ENCODE peak calls at places on chromosomes 12 and 14, in seven cellular contexts. P is right lobe of liver, G is right atrium auricular region, C is OCI-LY7, Y is WERI-Rb-1, T is colonic mucosa, I is fibroblast of the aortic adventitia. O is an unnamed sample.

GRCh38 chr12:53996188-53996885 is 3.6 kb upstream of the HOXC9 start:
- DNase-seq in P (no peak), G (no peak), C (no peak), Y (no peak), T (no peak), I (no peak), O (no peak)

GRCh38 chr12:102454808-102455760 is 25.3 kb downstream of the IGF1 start:
- DNase-seq in P (peak), G (peak), C (no peak), Y (no peak), T (no peak), I (peak), O (no peak)

GRCh38 chr12:64720884-64721283 is 38.3 kb downstream of the GNS start:
- DNase-seq in P (no peak), G (no peak), C (no peak), Y (peak), T (no peak), I (no peak), O (no peak)

GRCh38 chr12:46386360-46386867 is 13.8 kb upstream of the SLC38A2 start:
- DNase-seq in P (no peak), G (no peak), C (no peak), Y (no peak), T (no peak), I (peak), O (no peak)

GRCh38 chr14:73251516-73252215 is 14.4 kb downstream of the PAPLN start:
- DNase-seq in P (peak), G (no peak), C (no peak), Y (no peak), T (no peak), I (no peak), O (no peak)

GRCh38 chr14:78530078-78530477 is 359.9 kb downstream of the NRXN3 start:
- DNase-seq in P (no peak), G (no peak), C (peak), Y (no peak), T (no peak), I (peak), O (no peak)

GRCh38 chr12:67669925-67670631 is 21.5 kb downstream of the DYRK2 start:
- DNase-seq in P (no peak), G (no peak), C (no peak), Y (no peak), T (no peak), I (no peak), O (no peak)

GRCh38 chr12:89740943-89741342 is 32.3 kb upstream of the ATP2B1 start:
- DNase-seq in P (no peak), G (no peak), C (no peak), Y (no peak), T (no peak), I (no peak), O (no peak)

GRCh38 chr12:53060721-53061276 is 10.9 kb downstream of the TNS2 start:
- DNase-seq in P (peak), G (no peak), C (no peak), Y (no peak), T (no peak), I (no peak), O (no peak)

GRCh38 chr12:46523863-46524770 is 151.5 kb upstream of the SLC38A2 start:
- DNase-seq in P (no peak), G (no peak), C (no peak), Y (no peak), T (no peak), I (peak), O (no peak)

GRCh38 chr14:49052516-49052915 is 533.7 kb downstream of the RPS29 start:
- DNase-seq in P (no peak), G (no peak), C (no peak), Y (peak), T (no peak), I (no peak), O (no peak)

GRCh38 chr12:91609283-91609682 is 426.7 kb upstream of the DCN start:
- DNase-seq in P (no peak), G (no peak), C (no peak), Y (no peak), T (no peak), I (no peak), O (no peak)

GRCh38 chr12:122024132-122024785 is 2.6 kb downstream of the BCL7A start:
- DNase-seq in P (no peak), G (no peak), C (peak), Y (peak), T (no peak), I (no peak), O (no peak)

GRCh38 chr14:75522224-75522764 is at the start of gene BATF:
- DNase-seq in P (peak), G (no peak), C (peak), Y (no peak), T (peak), I (no peak), O (no peak)

GRCh38 chr12:52207895-52208294 is 16.1 kb upstream of the KRT80 start:
- DNase-seq in P (peak), G (no peak), C (no peak), Y (no peak), T (no peak), I (peak), O (peak)

GRCh38 chr12:15591811-15592210 is 197.4 kb downstream of the EPS8 start:
- DNase-seq in P (no peak), G (no peak), C (no peak), Y (no peak), T (no peak), I (no peak), O (no peak)

GRCh38 chr12:31618228-31619025 is 27.5 kb upstream of the DENND5B start:
- DNase-seq in P (no peak), G (no peak), C (no peak), Y (no peak), T (no peak), I (peak), O (no peak)

GRCh38 chr12:11553871-11554533 is 95.5 kb upstream of the ETV6 start:
- DNase-seq in P (no peak), G (no peak), C (peak), Y (peak), T (peak), I (peak), O (peak)

GRCh38 chr12:15996254-15996653 is 85.1 kb downstream of the DERA start:
- DNase-seq in P (no peak), G (no peak), C (no peak), Y (peak), T (no peak), I (peak), O (no peak)

DNA sequence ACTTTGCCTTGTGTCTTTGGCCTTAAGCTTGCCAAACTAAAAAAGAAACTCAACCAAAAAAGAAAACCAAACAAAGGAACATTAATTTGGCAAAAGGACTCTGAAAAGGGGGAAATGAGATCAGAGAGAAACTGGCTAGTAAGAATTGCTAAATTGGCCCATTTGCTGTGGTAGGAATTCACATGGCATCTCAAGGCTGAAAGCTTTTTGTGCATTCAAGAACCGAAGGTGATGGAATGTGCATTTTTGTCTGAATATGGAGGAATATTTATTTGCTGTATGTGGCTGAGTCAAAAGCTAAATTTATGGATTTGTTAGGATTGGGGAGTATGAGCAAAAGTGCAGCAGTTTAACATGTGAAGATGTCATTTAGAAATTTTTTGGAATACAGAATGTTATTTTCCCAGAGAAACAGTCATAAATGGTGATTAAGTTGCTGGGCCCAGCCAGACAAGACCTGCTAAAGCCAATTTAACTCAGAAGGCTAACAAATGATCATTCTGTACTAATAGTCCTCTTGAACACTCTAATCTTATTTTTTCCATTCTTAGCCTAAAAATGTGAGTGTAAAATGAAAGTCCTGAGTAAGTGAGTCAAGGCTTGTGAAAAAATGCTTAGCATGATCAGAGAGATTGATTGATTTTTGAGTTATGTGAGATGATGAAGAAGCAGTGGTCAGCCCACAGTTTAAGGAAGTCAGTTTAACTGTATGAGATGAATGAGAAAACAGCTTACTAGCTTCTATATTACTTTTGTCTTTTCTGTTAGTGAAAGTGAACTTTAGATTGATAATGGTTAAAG is 94.1 kb downstream of the ANO6 start:
- DNase-seq in P (no peak), G (no peak), C (no peak), Y (no peak), T (no peak), I (peak), O (no peak)
- TF ChIP-seq CTCF in P (no peak), G (no peak), C (no peak), Y (no peak), T (no peak), I (peak), O (no peak)

GRCh38 chr14:104784846-104785707 is 10.5 kb downstream of the AKT1 start:
- DNase-seq in P (no peak), G (no peak), C (no peak), Y (no peak), T (no peak), I (no peak), O (peak)
- TF ChIP-seq CTCF in P (no peak), G (no peak), C (no peak), Y (no peak), T (no peak), I (no peak), O (no peak)

GRCh38 chr12:86186449-86186848 is 69.7 kb downstream of the MGAT4C start:
- DNase-seq in P (no peak), G (no peak), C (no peak), Y (no peak), T (no peak), I (peak), O (no peak)
- TF ChIP-seq CTCF in P (no peak), G (no peak), C (peak), Y (no peak), T (no peak), I (peak), O (no peak)

DNA sequence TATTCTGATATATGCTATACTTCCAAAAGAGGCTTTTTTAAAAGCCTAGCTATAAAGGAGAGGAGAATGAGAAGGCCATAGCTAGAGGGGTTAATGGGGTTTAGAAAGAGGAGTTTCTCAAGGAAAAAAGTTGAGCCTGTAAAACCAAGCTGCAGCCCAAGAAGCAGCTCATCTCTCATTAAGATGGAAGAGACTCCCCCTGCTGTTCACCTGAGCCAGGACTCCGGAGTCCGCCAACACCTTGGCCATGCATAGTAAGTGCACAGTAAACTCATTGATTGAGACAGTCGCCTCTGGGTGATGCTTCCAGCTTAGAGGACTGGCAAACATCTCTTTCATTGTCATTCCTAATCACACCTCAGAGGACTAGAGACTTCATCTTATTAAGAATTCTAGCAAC is 46.2 kb downstream of the ANO2 start:
- DNase-seq in P (no peak), G (peak), C (no peak), Y (no peak), T (no peak), I (no peak), O (no peak)
- TF ChIP-seq CTCF in P (no peak), G (no peak), C (peak), Y (peak), T (no peak), I (no peak), O (no peak)

O was measured in glutamatergic neuron.